ENCODE peak calls at places on chromosomes 6 and 20, in seven cellular contexts. K is adrenal gland, T is endothelial cell of umbilical vein, M is GM12891, Y is Peyer's patch, U is ovary, X is tibial nerve. N is an unnamed sample.

GRCh38 chr6:73248192-73248898 is 14.7 kb downstream of the KHDC1 start:
- DNase-seq in K (no peak), T (no peak), M (no peak), Y (no peak), U (no peak), X (no peak), N (no peak)

GRCh38 chr6:88899569-88900316 is 63.7 kb downstream of the RNGTT start:
- DNase-seq in K (no peak), T (no peak), M (no peak), Y (no peak), U (no peak), X (no peak), N (no peak)

GRCh38 chr6:51855310-51856082 is 231.9 kb downstream of the PKHD1 start:
- DNase-seq in K (peak; percentile 35), T (peak; percentile 32), M (peak; percentile 46), Y (peak; percentile 64), U (no peak), X (no peak), N (no peak)

GRCh38 chr6:33297406-33297955 is 1.3 kb downstream of the RGL2 start:
- DNase-seq in K (peak; percentile 70), T (peak; percentile 23), M (peak; percentile 56), Y (peak; percentile 66), U (peak; percentile 50), X (no peak), N (peak; percentile 66)

GRCh38 chr6:17120019-17120418 is 18.2 kb downstream of the STMND1 start:
- DNase-seq in K (no peak), T (no peak), M (no peak), Y (no peak), U (no peak), X (no peak), N (no peak)

GRCh38 chr6:33632603-33633039 is 11.5 kb downstream of the ITPR3 start:
- DNase-seq in K (peak; percentile 48), T (peak; percentile 43), M (peak; percentile 61), Y (peak; percentile 84), U (no peak), X (no peak), N (no peak)

GRCh38 chr6:1081566-1081965 is 230.3 kb upstream of the FOXQ1 start:
- DNase-seq in K (no peak), T (no peak), M (no peak), Y (no peak), U (no peak), X (no peak), N (no peak)

GRCh38 chr6:43575105-43575771 is 600 bp downstream of the XPO5 start:
- DNase-seq in K (peak; percentile 42), T (peak; percentile 53), M (no peak), Y (no peak), U (peak; percentile 23), X (no peak), N (no peak)

GRCh38 chr6:87504440-87504839 is 31.7 kb downstream of the SLC35A1 start:
- DNase-seq in K (peak; percentile 34), T (no peak), M (no peak), Y (no peak), U (no peak), X (no peak), N (no peak)

GRCh38 chr6:133350928-133351327 is 109.8 kb downstream of the EYA4 start:
- DNase-seq in K (no peak), T (no peak), M (no peak), Y (no peak), U (no peak), X (no peak), N (no peak)

GRCh38 chr20:44224651-44225050 is 14.1 kb upstream of the OSER1 start:
- DNase-seq in K (no peak), T (no peak), M (no peak), Y (no peak), U (no peak), X (no peak), N (no peak)

GRCh38 chr6:111871725-111872520 is 1.3 kb downstream of the FYN start:
- DNase-seq in K (peak; percentile 2), T (peak; percentile 60), M (no peak), Y (no peak), U (peak; percentile 39), X (no peak), N (peak; percentile 45)

GRCh38 chr20:58748628-58749027 is 56.0 kb downstream of the NPEPL1 start:
- DNase-seq in K (no peak), T (no peak), M (no peak), Y (no peak), U (no peak), X (no peak), N (no peak)

GRCh38 chr6:42402184-42402583 is 49.5 kb downstream of the TRERF1 start:
- DNase-seq in K (no peak), T (no peak), M (peak; percentile 32), Y (peak; percentile 64), U (no peak), X (no peak), N (no peak)

GRCh38 chr6:1113921-1114320 is 198.0 kb upstream of the FOXQ1 start:
- DNase-seq in K (no peak), T (no peak), M (no peak), Y (no peak), U (no peak), X (no peak), N (no peak)

GRCh38 chr6:159724778-159725177 is 2.5 kb upstream of the WTAP start:
- DNase-seq in K (no peak), T (no peak), M (no peak), Y (no peak), U (no peak), X (no peak), N (no peak)

GRCh38 chr6:159726918-159727716 is at the start of gene WTAP:
- DNase-seq in K (peak; percentile 96), T (peak; percentile 95), M (peak; percentile 81), Y (peak; percentile 99), U (peak; percentile 98), X (peak; percentile 89), N (peak; percentile 97)

GRCh38 chr6:159727717-159728440 is 573 bp downstream of the WTAP start:
- DNase-seq in K (no peak), T (peak; percentile 63), M (peak; percentile 38), Y (no peak), U (no peak), X (no peak), N (no peak)

GRCh38 chr6:159728552-159728951 is 1.2 kb downstream of the WTAP start:
- DNase-seq in K (no peak), T (no peak), M (no peak), Y (no peak), U (no peak), X (no peak), N (no peak)

DNA sequence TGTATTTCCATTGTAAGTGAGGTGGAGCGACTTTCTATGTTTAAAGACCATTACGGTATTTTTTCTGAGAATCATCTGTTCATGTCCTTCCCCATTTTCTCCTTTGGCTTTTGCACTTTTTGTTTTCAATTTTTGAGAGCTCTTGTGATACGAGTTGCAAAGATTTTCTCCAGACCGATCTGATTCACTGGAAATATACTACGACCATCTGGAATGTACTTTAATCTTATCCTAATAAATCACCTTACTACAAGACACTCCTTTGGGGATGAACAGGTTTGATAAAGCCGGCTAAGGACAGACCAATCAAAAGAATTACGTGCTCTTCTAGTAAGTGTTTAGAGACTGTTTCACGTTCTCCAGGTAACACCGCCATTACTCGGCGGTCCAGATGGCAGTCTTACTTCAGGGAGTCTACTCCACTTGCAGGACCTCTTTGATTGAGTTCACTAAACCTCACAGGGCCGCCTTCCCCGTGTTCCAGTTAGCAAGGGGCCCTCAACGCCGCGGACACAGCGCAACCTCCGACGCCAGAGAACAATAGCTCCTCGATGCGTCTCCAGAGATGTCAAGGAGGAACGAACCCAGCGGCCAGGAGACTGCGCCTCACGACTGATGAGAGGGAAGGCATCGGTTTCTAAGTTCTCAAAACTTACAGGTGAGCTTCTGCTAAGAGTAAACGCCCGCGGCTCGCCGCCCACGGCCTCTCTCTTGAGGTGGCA is 949 bp upstream of the WTAP start:
- DNase-seq in K (no peak), T (no peak), M (no peak), Y (no peak), U (no peak), X (no peak), N (no peak)
- TF ChIP-seq POLR2A in K (no peak), T (no peak), M (no peak), Y (no peak), U (no peak), X (no peak), N (no peak)

DNA sequence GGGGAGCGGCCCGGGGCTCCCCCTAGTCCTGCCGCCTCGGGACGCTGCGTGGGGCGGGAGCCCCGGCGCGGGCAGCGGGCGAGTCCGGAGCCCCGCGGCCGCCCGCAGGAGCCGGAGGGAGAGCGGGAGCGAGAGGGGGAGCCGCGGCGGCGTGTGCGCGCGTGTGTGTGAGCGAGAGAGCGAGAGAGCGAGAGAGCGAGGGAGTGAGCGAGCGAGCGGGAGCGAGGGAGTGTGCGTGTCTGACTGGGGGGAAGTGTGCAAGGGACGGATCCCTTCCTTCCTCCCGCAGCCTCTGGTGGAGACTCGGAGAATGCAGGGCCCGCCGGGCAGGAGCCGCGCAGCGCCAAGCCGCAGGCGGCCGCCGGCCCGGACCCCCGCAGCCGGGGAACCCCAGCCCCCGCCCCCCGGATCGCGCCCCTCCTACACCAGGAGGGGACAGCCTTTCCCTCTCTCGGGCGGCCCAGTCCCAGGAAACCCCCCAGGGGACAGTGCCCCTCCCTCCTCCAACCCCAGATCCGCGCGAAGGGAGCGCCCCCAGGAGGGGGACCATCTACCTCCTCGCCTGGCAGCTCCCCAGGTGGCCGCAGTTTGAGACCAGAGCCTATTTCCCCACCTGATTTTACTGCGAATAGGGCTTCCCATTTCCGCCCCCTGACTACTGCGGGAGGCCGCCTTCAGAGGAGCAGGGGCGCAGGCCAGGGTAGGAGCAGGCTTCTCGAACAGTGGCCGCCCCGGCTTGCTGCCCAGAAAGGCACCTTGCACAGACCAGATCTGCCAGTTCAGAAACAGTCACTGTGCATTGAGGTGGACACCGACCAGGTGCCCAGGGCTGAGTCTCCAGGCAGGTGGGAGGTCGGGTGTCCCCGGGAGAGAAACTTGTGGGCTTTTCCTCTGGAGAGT is at the start of gene CDH22:
- DNase-seq in K (peak; percentile 48), T (peak; percentile 27), M (peak; percentile 78), Y (no peak), U (peak; percentile 46), X (no peak), N (peak; percentile 14)
- TF ChIP-seq POLR2A in K (no peak), T (no peak), M (no peak), Y (no peak), U (no peak), X (no peak), N (no peak)

GRCh38 chr6:37435816-37436215 is 2.8 kb downstream of the CMTR1 start:
- DNase-seq in K (no peak), T (no peak), M (no peak), Y (no peak), U (no peak), X (no peak), N (no peak)

GRCh38 chr6:37432590-37432915 is 468 bp upstream of the CMTR1 start:
- DNase-seq in K (no peak), T (no peak), M (no peak), Y (no peak), U (no peak), X (no peak), N (no peak)

GRCh38 chr6:37433657-37434271 is 743 bp downstream of the CMTR1 start:
- DNase-seq in K (peak; percentile 49), T (no peak), M (peak; percentile 26), Y (no peak), U (no peak), X (no peak), N (no peak)

GRCh38 chr6:37435373-37435772 is 2.4 kb downstream of the CMTR1 start:
- DNase-seq in K (no peak), T (no peak), M (no peak), Y (no peak), U (no peak), X (no peak), N (no peak)

GRCh38 chr6:37432916-37433656 is at the start of gene CMTR1:
- DNase-seq in K (peak; percentile 97), T (peak; percentile 89), M (peak; percentile 93), Y (peak; percentile 98), U (peak; percentile 95), X (peak; percentile 84), N (peak; percentile 97)
- TF ChIP-seq POLR2A in K (peak; percentile 74), T (peak; percentile 79), M (peak; percentile 78), Y (peak; percentile 62), U (peak; percentile 68), X (peak; percentile 39), N (no peak)

GRCh38 chr6:116405147-116405546 is 34.4 kb downstream of the DSE start:
- DNase-seq in K (no peak), T (no peak), M (no peak), Y (peak; percentile 62), U (no peak), X (no peak), N (no peak)
- TF ChIP-seq POLR2A in K (no peak), T (no peak), M (no peak), Y (no peak), U (no peak), X (no peak), N (no peak)